ENCODE peak calls at places on chromosomes 3 and 15, in eight cellular contexts. Z is NCI-H748 treated with DMSO at 0.1 percent for 48 hours; Q is activated CD4-positive, CD25-positive, alpha-beta regulatory T cell treated with anti-CD3 and anti-CD28 coated beads, Interleukin-2, amount 50 U/mL, for 72 hours; K is GF-D8; J is RPMI8226; I is astrocyte of the hippocampus; L is upper lobe of right lung; B is GM10248. P is an unnamed sample.
A peak's percentile ranks its signal among the peaks of the same experiment; 100 is the strongest.

GRCh38 chr15:38300395-38300794 is 47.8 kb downstream of the SPRED1 start:
- DNase-seq in L (no peak), Z (no peak), Q (no peak), J (no peak), B (peak; percentile 6), K (no peak), I (no peak), P (no peak)

GRCh38 chr15:71683401-71684274 is 126.7 kb upstream of the NR2E3 start:
- DNase-seq in I (no peak), K (no peak), Z (no peak), L (no peak), B (no peak), J (no peak), Q (no peak), P (no peak)

GRCh38 chr3:81005992-81006391 is 755.5 kb downstream of the GBE1 start:
- DNase-seq in I (no peak), L (no peak), J (peak; percentile 6), B (no peak), K (no peak), Z (no peak), Q (no peak), P (no peak)

GRCh38 chr15:45448516-45448915 is 70.2 kb upstream of the GATM start:
- DNase-seq in L (no peak), B (no peak), I (peak; percentile 27), K (no peak), J (no peak), Z (no peak), Q (no peak), P (no peak)

GRCh38 chr15:100714749-100715342 is 112.5 kb downstream of the ASB7 start:
- DNase-seq in Z (no peak), B (no peak), L (no peak), Q (no peak), J (no peak), I (no peak), K (no peak), P (no peak)

GRCh38 chr15:63497642-63498100 is 6.7 kb upstream of the USP3 start:
- DNase-seq in I (no peak), L (peak; percentile 83), Q (no peak), Z (no peak), K (peak; percentile 76), B (no peak), J (no peak), P (no peak)

GRCh38 chr15:58115692-58116091 is 22.5 kb upstream of the AQP9 start:
- DNase-seq in J (no peak), Z (no peak), I (no peak), Q (no peak), K (no peak), B (no peak), L (no peak), P (peak; percentile 22)

GRCh38 chr3:100650651-100651611 is 41.5 kb downstream of the ADGRG7 start:
- DNase-seq in Z (no peak), K (no peak), L (no peak), Q (no peak), J (peak; percentile 65), B (peak; percentile 60), I (peak; percentile 45), P (peak; percentile 51)

GRCh38 chr15:37995461-37996347 is 61.3 kb downstream of the TMCO5A start:
- DNase-seq in J (peak; percentile 54), Q (no peak), L (no peak), B (no peak), I (peak; percentile 79), Z (no peak), K (no peak), P (peak; percentile 77)

GRCh38 chr3:71585891-71586809 is 2.6 kb upstream of the FOXP1 start:
- DNase-seq in I (peak; percentile 66), J (peak; percentile 23), B (no peak), Q (no peak), L (no peak), K (peak; percentile 38), Z (peak; percentile 17), P (peak; percentile 55)

GRCh38 chr3:71142440-71143161 is 440.9 kb downstream of the FOXP1 start:
- DNase-seq in I (no peak), B (no peak), Q (no peak), J (no peak), L (no peak), K (no peak), Z (no peak), P (no peak)

GRCh38 chr3:160754371-160754854 is 1.6 kb upstream of the PPM1L start:
- DNase-seq in Q (peak; percentile 27), I (peak; percentile 71), J (peak; percentile 29), K (no peak), L (peak; percentile 39), B (no peak), Z (no peak), P (peak; percentile 52)

GRCh38 chr3:197599089-197599765 is 43.5 kb upstream of the BDH1 start:
- DNase-seq in L (peak; percentile 73), Z (no peak), J (peak; percentile 81), K (no peak), B (peak; percentile 93), I (peak; percentile 86), Q (peak; percentile 72), P (peak; percentile 79)

GRCh38 chr3:135155228-135155627 is 360.2 kb downstream of the EPHB1 start:
- DNase-seq in Q (no peak), Z (no peak), L (no peak), B (no peak), J (no peak), K (no peak), I (no peak), P (no peak)

GRCh38 chr3:128870327-128870726 is 9.1 kb upstream of the ACAD9 start:
- DNase-seq in K (no peak), L (no peak), Z (no peak), J (no peak), I (no peak), B (no peak), Q (no peak), P (no peak)

GRCh38 chr15:62981071-62981470 is 61.5 kb upstream of the TPM1 start:
- DNase-seq in Q (no peak), J (no peak), L (no peak), I (no peak), K (no peak), B (no peak), Z (no peak), P (no peak)

GRCh38 chr15:31341501-31342195 is 15.0 kb downstream of the KLF13 start:
- DNase-seq in K (no peak), B (no peak), J (peak; percentile 6), I (no peak), Q (no peak), L (peak; percentile 48), Z (peak; percentile 34), P (no peak)

GRCh38 chr15:31487811-31488436 is 161.3 kb downstream of the KLF13 start:
- DNase-seq in I (no peak), J (no peak), Z (no peak), B (peak; percentile 60), K (no peak), L (peak; percentile 57), Q (no peak), P (peak; percentile 9)

GRCh38 chr15:75542386-75542797 is 36.7 kb downstream of the PTPN9 start:
- DNase-seq in I (no peak), L (no peak), J (no peak), Z (no peak), K (no peak), B (no peak), Q (no peak), P (peak; percentile 14)

GRCh38 chr15:101014921-101015841 is 96.0 kb downstream of the LRRK1 start:
- DNase-seq in K (no peak), J (peak; percentile 59), Z (no peak), B (peak; percentile 79), Q (peak; percentile 75), L (peak; percentile 80), I (peak; percentile 82), P (peak; percentile 75)

GRCh38 chr3:194537732-194538247 is 51.0 kb upstream of the ATP13A3 start:
- DNase-seq in Z (no peak), Q (no peak), J (peak; percentile 87), K (peak; percentile 29), I (peak; percentile 92), B (no peak), L (no peak), P (peak; percentile 98)

GRCh38 chr3:86563358-86563970 is 427.5 kb downstream of the VGLL3 start:
- DNase-seq in B (peak; percentile 15), J (peak; percentile 59), L (no peak), Q (no peak), K (no peak), Z (peak; percentile 30), I (peak; percentile 52), P (peak; percentile 39)

GRCh38 chr3:62622553-62623174 is 249.3 kb upstream of the FEZF2 start:
- DNase-seq in K (peak; percentile 3), Q (no peak), J (peak; percentile 22), B (peak; percentile 21), I (peak; percentile 77), Z (peak; percentile 50), L (no peak), P (peak; percentile 72)

GRCh38 chr3:65534825-65535224 is 503.9 kb downstream of the MAGI1 start:
- DNase-seq in L (no peak), Z (no peak), Q (no peak), I (no peak), J (no peak), B (no peak), K (no peak), P (peak; percentile 23)

GRCh38 chr3:29140706-29141105 is 140.2 kb upstream of the RBMS3 start:
- DNase-seq in Z (no peak), Q (no peak), K (no peak), L (no peak), I (peak; percentile 26), B (no peak), J (no peak), P (peak; percentile 79)

GRCh38 chr15:89446260-89446891 is 50.0 kb downstream of the RHCG start:
- DNase-seq in J (no peak), L (no peak), Z (no peak), B (no peak), K (no peak), I (no peak), Q (no peak), P (no peak)

GRCh38 chr3:160564205-160564922 is 1.0 kb downstream of the KPNA4 start:
- DNase-seq in I (peak; percentile 29), Z (no peak), K (no peak), L (peak; percentile 78), B (no peak), J (peak; percentile 30), Q (no peak), P (peak; percentile 25)

GRCh38 chr3:53109822-53110771 is 20.1 kb downstream of the RFT1 start:
- DNase-seq in K (peak; percentile 33), Q (no peak), I (peak; percentile 24), J (peak; percentile 20), B (peak; percentile 59), L (peak; percentile 84), Z (no peak), P (peak; percentile 44)

P was measured in myocyte.